ENCODE peak calls at places on chromosome 19, in six cellular contexts. J, A, M, Y, N and T are unnamed samples.

GRCh38 chr19:495440-496332 is 600 bp upstream of the MADCAM1 start:
- DNase-seq in A (no peak), J (peak), Y (no peak), M (peak), N (peak), T (no peak)

GRCh38 chr19:29372461-29372860 is 153.3 kb upstream of the VSTM2B start:
- DNase-seq in Y (no peak), M (no peak), A (no peak), J (no peak), N (no peak), T (no peak)

GRCh38 chr19:3699071-3699740 is 1.1 kb downstream of the PIP5K1C start:
- DNase-seq in A (no peak), M (peak), J (peak), Y (no peak), N (peak), T (no peak)

GRCh38 chr19:29934257-29934656 is 7.8 kb upstream of the URI1 start:
- DNase-seq in A (no peak), Y (no peak), J (no peak), N (no peak), M (no peak), T (no peak)

GRCh38 chr19:3692141-3693029 is 7.9 kb downstream of the PIP5K1C start:
- DNase-seq in J (no peak), M (no peak), N (no peak), Y (no peak), A (peak), T (no peak)

GRCh38 chr19:44582581-44583265 is 30.6 kb upstream of the IGSF23 start:
- DNase-seq in J (peak), N (peak), A (no peak), Y (no peak), M (peak), T (no peak)

GRCh38 chr19:1691589-1692290 is 39.3 kb upstream of the TCF3 start:
- DNase-seq in N (no peak), A (no peak), M (no peak), J (no peak), Y (no peak), T (no peak)

GRCh38 chr19:609001-609340 is 19.3 kb downstream of the HCN2 start:
- DNase-seq in N (no peak), M (peak), A (no peak), J (no peak), Y (no peak), T (peak)

GRCh38 chr19:54462072-54462712 is 1.4 kb downstream of the LENG9 start:
- DNase-seq in A (no peak), J (no peak), N (no peak), M (no peak), Y (no peak), T (no peak)

GRCh38 chr19:50909240-50910070 is 1.7 kb downstream of the KLK4 start:
- DNase-seq in J (peak), A (no peak), N (peak), M (no peak), Y (peak), T (no peak)

GRCh38 chr19:35306473-35307246 is 14.7 kb downstream of the MAG start:
- DNase-seq in Y (no peak), A (no peak), N (peak), J (no peak), M (no peak), T (no peak)

GRCh38 chr19:51007488-51007887 is 6.1 kb upstream of the KLK8 start:
- DNase-seq in J (no peak), A (no peak), N (no peak), Y (no peak), M (no peak), T (no peak)

GRCh38 chr19:47241919-47242644 is 11.1 kb upstream of the BBC3 start:
- DNase-seq in A (no peak), M (no peak), N (no peak), Y (no peak), J (no peak), T (no peak)

GRCh38 chr19:46637224-46637623 is 1.2 kb upstream of the GNG8 start:
- DNase-seq in J (no peak), M (no peak), Y (no peak), N (no peak), A (no peak), T (peak)

GRCh38 chr19:38452430-38453366 is 19.2 kb downstream of the RYR1 start:
- DNase-seq in N (peak), J (no peak), Y (no peak), A (no peak), M (no peak), T (no peak)

GRCh38 chr19:771332-771785 is 20.4 kb downstream of the MISP start:
- DNase-seq in J (peak), Y (peak), N (peak), M (no peak), A (no peak), T (no peak)

GRCh38 chr19:21202865-21203494 is 61.1 kb downstream of the ZNF431 start:
- DNase-seq in Y (peak), N (peak), J (peak), M (no peak), A (no peak), T (peak)

GRCh38 chr19:49863254-49863934 is 4.0 kb downstream of the PNKP start:
- DNase-seq in M (no peak), Y (no peak), J (no peak), N (no peak), A (no peak), T (no peak)

GRCh38 chr19:49862411-49863253 is 4.7 kb downstream of the PNKP start:
- DNase-seq in N (peak), M (peak), Y (no peak), J (no peak), A (no peak), T (no peak)

GRCh38 chr19:49861127-49861526 is 6.2 kb downstream of the PNKP start:
- DNase-seq in Y (no peak), N (no peak), M (peak), J (peak), A (no peak), T (no peak)

GRCh38 chr19:49860716-49861100 is 6.7 kb downstream of the PNKP start:
- DNase-seq in N (no peak), M (no peak), A (no peak), J (no peak), Y (no peak), T (no peak)

DNA sequence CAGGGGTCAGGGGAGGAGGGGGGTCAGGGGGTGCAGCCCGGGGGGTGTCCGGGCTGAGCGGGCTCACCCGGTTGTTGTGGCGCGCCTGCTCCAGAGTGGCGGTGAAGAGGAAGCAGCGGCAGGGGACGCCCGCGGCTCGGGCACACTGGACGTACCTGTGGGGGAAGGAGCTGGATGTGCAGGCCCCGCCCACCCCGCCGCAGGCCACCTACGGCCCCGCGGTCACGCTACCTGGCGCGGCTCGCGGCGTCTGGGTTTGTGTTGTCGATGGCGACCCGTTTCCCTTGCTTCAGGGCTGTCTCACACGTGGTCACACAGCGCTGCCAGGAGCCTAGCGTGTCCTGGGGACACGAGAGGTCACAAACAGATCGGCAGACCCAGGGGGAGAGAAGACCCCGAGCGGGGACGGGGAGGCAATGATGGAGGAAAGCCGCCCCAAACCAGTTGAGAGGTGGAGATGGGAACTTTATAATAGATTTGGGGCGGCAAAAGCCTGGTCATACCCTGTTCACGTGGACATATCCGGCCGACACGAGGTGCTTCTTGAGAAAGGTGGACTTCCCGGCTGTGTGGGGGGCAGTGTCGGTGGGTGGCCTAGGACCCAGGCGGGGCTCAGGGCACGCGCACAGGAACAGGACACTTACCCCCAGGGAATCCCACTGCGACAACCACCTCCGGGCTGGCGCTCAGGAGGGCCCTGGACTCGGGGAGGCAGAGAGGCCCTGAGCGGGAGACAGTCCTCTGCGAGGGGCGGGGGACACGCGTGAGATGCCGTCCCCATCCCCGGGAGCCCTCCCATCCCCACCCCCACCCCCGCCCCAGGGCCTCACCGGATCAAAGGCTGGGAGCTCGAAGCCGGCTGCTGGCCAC is 5.6 kb downstream of the PNKP start:
- DNase-seq in M (no peak), J (no peak), A (no peak), N (no peak), Y (no peak), T (no peak)
- H3K27ac ChIP-seq in M (no peak), J (peak), A (no peak), N (peak), Y (peak), T (no peak)

GRCh38 chr19:13226983-13227382 is 76.8 kb downstream of the IER2 start:
- DNase-seq in Y (no peak), M (no peak), N (no peak), A (no peak), J (no peak), T (no peak)
- H3K27ac ChIP-seq in Y (no peak), M (no peak), N (no peak), A (no peak), J (no peak), T (no peak)

GRCh38 chr19:10011974-10012373 is 1.3 kb upstream of the RDH8 start:
- DNase-seq in J (no peak), M (no peak), Y (no peak), N (no peak), A (no peak), T (no peak)

GRCh38 chr19:10010247-10010691 is at the start of gene COL5A3:
- DNase-seq in Y (peak), M (peak), A (no peak), J (peak), N (peak), T (no peak)

GRCh38 chr19:10013316-10013715 is at the start of gene RDH8:
- DNase-seq in A (no peak), J (no peak), N (no peak), M (no peak), Y (no peak), T (no peak)

GRCh38 chr19:10010939-10011338 is 635 bp upstream of the COL5A3 start:
- DNase-seq in Y (no peak), J (no peak), A (no peak), N (no peak), M (no peak), T (no peak)

DNA sequence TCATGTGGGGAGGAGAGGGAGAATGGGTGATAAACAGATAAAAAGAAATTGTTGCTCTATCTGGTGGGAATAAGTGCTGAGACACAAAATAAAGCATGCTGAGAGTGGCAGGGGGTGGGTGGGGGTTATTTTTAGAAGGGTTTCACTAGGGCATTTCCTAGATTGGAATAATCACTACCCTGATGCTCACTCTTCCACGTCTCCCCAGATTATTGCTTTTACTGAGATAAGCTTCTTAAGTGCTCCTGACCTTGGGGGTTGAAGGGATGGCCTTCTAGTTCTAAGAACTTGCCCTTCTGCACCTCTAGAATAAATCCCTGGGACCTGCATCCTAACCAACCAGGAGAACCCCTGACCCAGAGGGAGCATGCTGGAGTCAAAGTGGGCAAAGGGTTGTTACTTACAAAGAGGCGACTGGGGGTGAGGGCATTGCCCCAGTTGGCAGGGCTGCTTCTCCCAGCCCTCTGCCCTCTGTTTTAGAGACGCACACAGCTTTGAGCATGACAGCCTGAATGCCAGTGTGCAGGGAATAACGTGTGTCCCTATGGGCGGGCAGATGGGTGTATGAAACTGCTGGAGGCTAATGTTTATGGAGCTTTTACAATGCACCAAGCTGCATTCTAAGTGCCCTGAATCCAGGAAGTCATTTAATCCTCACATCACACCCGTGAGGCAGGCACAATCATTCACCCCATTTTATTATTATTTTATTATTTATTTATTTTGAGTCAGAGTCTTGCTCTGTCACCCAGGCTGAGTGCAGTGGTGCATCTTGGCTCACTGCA is 743 bp downstream of the RDH8 start:
- DNase-seq in A (no peak), J (no peak), M (no peak), N (no peak), Y (no peak), T (no peak)
- H3K27ac ChIP-seq in A (no peak), J (no peak), M (no peak), N (no peak), Y (no peak), T (no peak)

GRCh38 chr19:55519461-55520311 is 17.2 kb downstream of the SBK2 start:
- DNase-seq in N (no peak), J (peak), M (no peak), A (no peak), Y (peak), T (no peak)

GRCh38 chr19:55520691-55521292 is 16.1 kb downstream of the SBK2 start:
- DNase-seq in A (no peak), Y (no peak), N (no peak), M (no peak), J (no peak), T (no peak)

DNA sequence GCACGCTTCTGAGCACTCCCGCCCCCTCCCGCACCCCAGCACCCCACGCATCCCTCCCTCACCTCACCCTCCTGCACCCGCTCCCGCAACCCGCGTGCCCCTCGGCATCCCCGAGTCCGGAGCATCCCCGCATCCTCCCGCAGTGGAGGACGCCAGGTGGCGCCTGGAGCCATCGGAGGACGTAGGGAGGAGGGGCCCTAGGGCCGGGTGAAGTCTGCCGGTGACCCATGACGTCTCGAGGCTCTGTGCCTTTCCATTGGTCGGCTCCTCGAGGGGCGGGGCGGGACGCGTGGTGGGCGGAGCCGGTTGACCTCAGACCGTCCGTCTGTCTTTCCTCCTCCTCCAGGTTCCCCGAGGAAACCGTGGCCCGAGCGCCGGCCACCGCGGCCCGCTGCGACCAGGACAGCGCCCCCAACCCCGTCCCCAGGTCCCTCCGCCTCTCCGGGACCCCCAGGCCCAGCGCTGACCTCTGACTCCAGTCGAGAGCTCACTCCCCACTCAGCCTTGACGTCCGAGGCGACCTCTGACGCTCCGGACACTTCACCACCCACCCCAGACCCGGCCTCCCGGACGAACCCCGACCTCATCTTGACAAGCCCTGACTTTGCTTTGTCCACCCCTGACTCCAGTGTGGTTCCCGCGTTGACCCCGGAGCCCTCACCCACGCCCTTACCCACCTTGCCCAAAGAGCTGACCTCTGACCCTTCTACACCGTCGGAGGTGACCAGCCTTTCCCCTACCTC is 19.9 kb downstream of the SBK2 start:
- DNase-seq in M (peak), N (peak), A (peak), J (peak), Y (peak), T (peak)
- H3K27ac ChIP-seq in M (peak), N (no peak), A (peak), J (peak), Y (peak), T (peak)